ENCODE peak calls at places on chromosomes 3 and 15, in four cellular contexts. One of them, this sample, is unnamed.

GRCh38 chr15:92098869-92099268 is 245.4 kb downstream of the SLCO3A1 start:
- DNase-seq in GM12878: no peak
- DNase-seq in HepG2: no peak
- DNase-seq in WTC11: peak; percentile 49
- DNase-seq in this sample: no peak

GRCh38 chr3:25817107-25817506 is 27.2 kb downstream of the OXSM start:
- DNase-seq in HepG2: no peak
- DNase-seq in GM12878: no peak
- DNase-seq in WTC11: no peak
- DNase-seq in this sample: no peak

GRCh38 chr3:126512916-126513650 is 4.5 kb downstream of the UROC1 start:
- DNase-seq in HepG2: no peak
- DNase-seq in GM12878: no peak
- DNase-seq in WTC11: no peak
- DNase-seq in this sample: no peak

GRCh38 chr3:96863129-96863740 is 48.8 kb downstream of the EPHA6 start:
- DNase-seq in GM12878: no peak
- DNase-seq in HepG2: peak; percentile 28
- DNase-seq in WTC11: peak; percentile 41
- DNase-seq in this sample: peak; percentile 6

GRCh38 chr3:4418156-4418555 is 48.9 kb downstream of the SUMF1 start:
- DNase-seq in GM12878: no peak
- DNase-seq in HepG2: no peak
- DNase-seq in WTC11: no peak
- DNase-seq in this sample: no peak

GRCh38 chr3:121574449-121574848 is 6.7 kb downstream of the ARGFX start:
- DNase-seq in GM12878: no peak
- DNase-seq in WTC11: peak; percentile 49
- DNase-seq in HepG2: peak; percentile 58
- DNase-seq in this sample: peak; percentile 43

GRCh38 chr3:72722930-72723726 is 125.1 kb downstream of the SHQ1 start:
- DNase-seq in GM12878: peak; percentile 35
- DNase-seq in HepG2: no peak
- DNase-seq in WTC11: no peak
- DNase-seq in this sample: no peak

GRCh38 chr15:75659928-75660645 is 12.4 kb downstream of the SNX33 start:
- DNase-seq in HepG2: no peak
- DNase-seq in WTC11: no peak
- DNase-seq in GM12878: no peak
- DNase-seq in this sample: no peak

GRCh38 chr3:42163622-42164244 is 72.6 kb downstream of the TRAK1 start:
- DNase-seq in GM12878: no peak
- DNase-seq in HepG2: no peak
- DNase-seq in WTC11: no peak
- DNase-seq in this sample: no peak

GRCh38 chr3:153289334-153289808 is 127.3 kb downstream of the RAP2B start:
- DNase-seq in HepG2: no peak
- DNase-seq in WTC11: no peak
- DNase-seq in GM12878: no peak
- DNase-seq in this sample: peak; percentile 69

GRCh38 chr3:106877632-106878031 is 499.6 kb upstream of the CCDC54 start:
- DNase-seq in GM12878: no peak
- DNase-seq in HepG2: no peak
- DNase-seq in WTC11: no peak
- DNase-seq in this sample: no peak

GRCh38 chr3:38992117-38992779 is 59.5 kb downstream of the SCN11A start:
- DNase-seq in WTC11: no peak
- DNase-seq in HepG2: no peak
- DNase-seq in GM12878: no peak
- DNase-seq in this sample: no peak

GRCh38 chr3:16130066-16130465 is 44.4 kb upstream of the GALNT15 start:
- DNase-seq in WTC11: no peak
- DNase-seq in GM12878: no peak
- DNase-seq in HepG2: peak; percentile 68
- DNase-seq in this sample: no peak

GRCh38 chr15:32901995-32902394 is 184.2 kb downstream of the GREM1 start:
- DNase-seq in HepG2: no peak
- DNase-seq in WTC11: no peak
- DNase-seq in GM12878: no peak
- DNase-seq in this sample: no peak

GRCh38 chr3:146421814-146422748 is 47.3 kb downstream of the PLSCR2 start:
- DNase-seq in HepG2: no peak
- DNase-seq in GM12878: no peak
- DNase-seq in WTC11: no peak
- DNase-seq in this sample: no peak

GRCh38 chr3:184003187-184003967 is 14.3 kb downstream of the ABCC5 start:
- DNase-seq in WTC11: no peak
- DNase-seq in GM12878: no peak
- DNase-seq in HepG2: no peak
- DNase-seq in this sample: no peak

GRCh38 chr3:136858381-136858780 is 3.6 kb upstream of the NCK1 start:
- DNase-seq in HepG2: no peak
- DNase-seq in WTC11: no peak
- DNase-seq in GM12878: no peak
- DNase-seq in this sample: no peak

GRCh38 chr15:64623347-64624024 is 151.9 kb downstream of the RBPMS2 start:
- DNase-seq in WTC11: no peak
- DNase-seq in HepG2: no peak
- DNase-seq in GM12878: peak; percentile 54
- DNase-seq in this sample: no peak

GRCh38 chr3:127673191-127674098 is 693 bp downstream of the ABTB1 start:
- DNase-seq in WTC11: peak; percentile 17
- DNase-seq in HepG2: no peak
- DNase-seq in GM12878: no peak
- DNase-seq in this sample: peak; percentile 38

GRCh38 chr3:151432624-151433372 is 28.1 kb downstream of the IGSF10 start:
- DNase-seq in WTC11: no peak
- DNase-seq in HepG2: no peak
- DNase-seq in GM12878: no peak
- DNase-seq in this sample: no peak

GRCh38 chr15:84947947-84948830 is 33.5 kb upstream of the PDE8A start:
- DNase-seq in GM12878: no peak
- DNase-seq in HepG2: no peak
- DNase-seq in WTC11: no peak
- DNase-seq in this sample: peak; percentile 45

GRCh38 chr15:47289667-47290066 is 427.6 kb upstream of the SEMA6D start:
- DNase-seq in WTC11: peak; percentile 13
- DNase-seq in GM12878: no peak
- DNase-seq in HepG2: no peak
- DNase-seq in this sample: no peak

GRCh38 chr15:44738340-44738984 is 2.1 kb downstream of the TRIM69 start:
- DNase-seq in HepG2: peak; percentile 47
- DNase-seq in WTC11: no peak
- DNase-seq in GM12878: no peak
- DNase-seq in this sample: peak; percentile 29

GRCh38 chr15:68106656-68107055 is 52.5 kb downstream of the PIAS1 start:
- DNase-seq in WTC11: no peak
- DNase-seq in GM12878: no peak
- DNase-seq in HepG2: peak; percentile 9
- DNase-seq in this sample: no peak

GRCh38 chr3:64295594-64295993 is 70.3 kb upstream of the PRICKLE2 start:
- DNase-seq in GM12878: no peak
- DNase-seq in HepG2: no peak
- DNase-seq in WTC11: no peak
- DNase-seq in this sample: no peak

GRCh38 chr3:63349583-63350177 is 71.6 kb downstream of the SYNPR start:
- DNase-seq in GM12878: no peak
- DNase-seq in WTC11: peak; percentile 49
- DNase-seq in HepG2: peak; percentile 56
- DNase-seq in this sample: peak; percentile 52

GRCh38 chr3:189292667-189293478 is 121.1 kb downstream of the TPRG1 start:
- DNase-seq in WTC11: no peak
- DNase-seq in HepG2: no peak
- DNase-seq in GM12878: no peak
- DNase-seq in this sample: no peak

GRCh38 chr15:47184405-47185221 is 532.7 kb upstream of the SEMA6D start:
- DNase-seq in GM12878: no peak
- DNase-seq in HepG2: no peak
- DNase-seq in WTC11: peak; percentile 27
- DNase-seq in this sample: no peak

GRCh38 chr3:172951511-172951910 is 189.5 kb downstream of the SPATA16 start:
- DNase-seq in HepG2: no peak
- DNase-seq in WTC11: no peak
- DNase-seq in GM12878: no peak
- DNase-seq in this sample: no peak

GRCh38 chr15:75232252-75232813 is 25.8 kb upstream of the GOLGA6C start:
- DNase-seq in HepG2: no peak
- DNase-seq in WTC11: no peak
- DNase-seq in GM12878: no peak
- DNase-seq in this sample: no peak

GRCh38 chr15:58279654-58280053 is 141.5 kb downstream of the AQP9 start:
- DNase-seq in HepG2: no peak
- DNase-seq in WTC11: no peak
- DNase-seq in GM12878: no peak
- DNase-seq in this sample: no peak

GRCh38 chr3:107524214-107525100 is 1.7 kb downstream of the BBX start:
- DNase-seq in GM12878: no peak
- DNase-seq in HepG2: peak; percentile 41
- DNase-seq in WTC11: peak; percentile 41
- DNase-seq in this sample: peak; percentile 44

GRCh38 chr3:3403700-3404099 is 224.2 kb upstream of the CRBN start:
- DNase-seq in GM12878: no peak
- DNase-seq in WTC11: no peak
- DNase-seq in HepG2: no peak
- DNase-seq in this sample: no peak

GRCh38 chr3:8579101-8579500 is 65.5 kb downstream of the SSUH2 start:
- DNase-seq in WTC11: no peak
- DNase-seq in HepG2: no peak
- DNase-seq in GM12878: peak; percentile 51
- DNase-seq in this sample: no peak

DNA sequence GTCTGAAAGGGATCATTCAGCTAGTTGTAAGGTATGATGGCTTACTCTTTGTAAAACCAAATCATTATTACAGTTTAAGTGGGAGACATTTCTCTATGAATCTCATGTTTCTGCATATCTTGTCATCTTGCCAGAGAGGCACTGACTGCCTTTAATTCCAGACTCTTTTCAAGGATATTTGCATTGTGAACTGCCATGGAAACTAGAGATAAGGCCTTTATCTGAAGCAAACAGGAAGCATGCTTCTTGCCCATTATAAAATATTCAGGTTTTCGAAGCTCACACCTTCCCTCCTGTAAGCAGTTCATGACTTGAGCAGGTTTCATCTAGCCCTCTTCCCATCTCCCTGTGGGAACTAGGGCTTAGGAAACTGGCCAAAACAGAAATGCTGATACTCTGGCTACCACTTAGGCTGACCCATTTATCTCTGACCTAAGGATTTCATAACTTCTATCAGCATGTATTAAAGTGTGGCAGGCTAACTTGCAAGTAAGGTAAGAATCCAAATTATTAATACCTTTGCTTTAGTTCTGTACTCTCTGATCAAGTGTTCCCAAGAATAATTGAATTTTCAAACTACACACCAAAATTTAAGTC is 326.6 kb upstream of the ALCAM start:
- DNase-seq in WTC11: no peak
- DNase-seq in GM12878: no peak
- DNase-seq in HepG2: no peak
- DNase-seq in this sample: no peak
- TF ChIP-seq CREM in WTC11: no peak
- TF ChIP-seq CREM in GM12878: no peak
- TF ChIP-seq CREM in HepG2: no peak
- TF ChIP-seq CREM in this sample: no peak

DNA sequence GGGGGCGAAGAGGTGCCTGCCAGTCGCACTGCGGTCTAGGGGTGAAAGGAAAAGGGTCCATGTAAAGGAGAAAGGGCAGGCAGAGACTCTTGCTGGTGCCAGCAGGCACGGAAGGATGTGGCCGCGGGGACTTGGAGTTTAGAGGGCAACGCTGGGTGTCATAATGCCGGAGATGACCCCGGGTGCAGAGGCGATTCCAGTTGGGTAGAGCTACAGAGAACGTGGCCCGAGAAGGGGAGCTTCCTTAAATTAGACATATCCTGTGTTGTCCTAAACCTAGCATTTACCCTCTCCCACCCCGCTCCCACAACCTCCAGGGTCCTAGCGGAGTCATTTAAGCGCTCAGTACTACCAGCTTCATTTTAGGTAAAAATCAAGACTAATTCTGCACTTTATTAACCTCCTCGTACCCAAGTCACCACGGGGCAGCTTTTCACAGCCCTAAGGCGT is 245.7 kb upstream of the TOPAZ1 start:
- DNase-seq in WTC11: no peak
- DNase-seq in HepG2: no peak
- DNase-seq in GM12878: no peak
- DNase-seq in this sample: no peak
- TF ChIP-seq CREM in WTC11: no peak
- TF ChIP-seq CREM in HepG2: no peak
- TF ChIP-seq CREM in GM12878: no peak
- TF ChIP-seq CREM in this sample: no peak

GRCh38 chr3:105365536-105366301 is 990 bp upstream of the ALCAM start:
- DNase-seq in HepG2: no peak
- DNase-seq in WTC11: peak; percentile 7
- DNase-seq in GM12878: no peak
- DNase-seq in this sample: no peak
- TF ChIP-seq CREM in HepG2: no peak
- TF ChIP-seq CREM in WTC11: no peak
- TF ChIP-seq CREM in GM12878: no peak
- TF ChIP-seq CREM in this sample: no peak

GRCh38 chr3:9951962-9952805 is at the start of gene PRRT3:
- DNase-seq in GM12878: no peak
- DNase-seq in HepG2: no peak
- DNase-seq in WTC11: peak; percentile 76
- DNase-seq in this sample: peak; percentile 73

GRCh38 chr3:9957214-9957613 is 5.0 kb upstream of the PRRT3 start:
- DNase-seq in WTC11: no peak
- DNase-seq in GM12878: no peak
- DNase-seq in HepG2: no peak
- DNase-seq in this sample: peak; percentile 38

GRCh38 chr3:9951598-9951961 is 628 bp downstream of the PRRT3 start:
- DNase-seq in HepG2: no peak
- DNase-seq in GM12878: no peak
- DNase-seq in WTC11: no peak
- DNase-seq in this sample: no peak

GRCh38 chr3:9955611-9956352 is 3.6 kb upstream of the PRRT3 start:
- DNase-seq in GM12878: no peak
- DNase-seq in WTC11: no peak
- DNase-seq in HepG2: no peak
- DNase-seq in this sample: no peak

DNA sequence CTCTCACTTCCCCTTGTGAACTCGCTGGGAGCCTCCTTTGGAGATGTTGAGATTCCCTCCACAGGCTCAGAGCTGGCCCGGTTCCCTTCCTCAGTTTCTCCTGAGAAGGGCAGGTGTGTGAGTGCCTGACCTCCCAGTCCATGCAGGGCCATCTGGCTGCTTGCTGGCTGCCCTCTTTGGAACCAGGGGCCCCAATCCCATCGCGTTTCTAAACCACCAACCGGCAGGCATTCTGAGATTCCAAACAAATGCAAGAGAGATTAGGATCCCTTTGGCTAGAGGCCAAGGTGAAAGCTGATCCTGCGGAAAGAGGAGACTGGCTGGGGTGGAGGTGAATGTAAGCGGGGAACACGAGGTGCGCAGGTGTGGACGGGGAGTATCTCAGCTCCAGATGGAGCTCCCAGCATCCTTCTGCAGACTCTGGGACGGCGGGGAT is 2.9 kb upstream of the PRRT3 start:
- DNase-seq in WTC11: peak; percentile 48
- DNase-seq in HepG2: peak; percentile 65
- DNase-seq in GM12878: no peak
- DNase-seq in this sample: no peak
- TF ChIP-seq CREM in WTC11: no peak
- TF ChIP-seq CREM in HepG2: no peak
- TF ChIP-seq CREM in GM12878: no peak
- TF ChIP-seq CREM in this sample: no peak

GRCh38 chr3:45592830-45593707 is 1.5 kb upstream of the LIMD1 start:
- DNase-seq in GM12878: no peak
- DNase-seq in WTC11: peak; percentile 96
- DNase-seq in HepG2: peak; percentile 89
- DNase-seq in this sample: peak; percentile 90
- TF ChIP-seq CREM in GM12878: no peak
- TF ChIP-seq CREM in WTC11: peak; percentile 67
- TF ChIP-seq CREM in HepG2: no peak
- TF ChIP-seq CREM in this sample: peak; percentile 56